ENCODE peak calls at places on chromosomes 7 and 10, in ten cellular contexts. One of them, this sample, is unnamed.

GRCh38 chr7:2776353-2776752 is 67.8 kb downstream of the GNA12 start:
- DNase-seq in mesendoderm: no peak
- DNase-seq in CD4-positive, CD25-positive, alpha-beta regulatory T cell: no peak
- DNase-seq in mesenchymal stem cell: no peak
- DNase-seq in WERI-Rb-1: no peak
- DNase-seq in NB4: no peak
- DNase-seq in cardiac muscle cell: no peak
- DNase-seq in H1: no peak
- DNase-seq in HL-60: no peak
- DNase-seq in naive thymus-derived CD4-positive, alpha-beta T cell: no peak
- DNase-seq in this sample: no peak

GRCh38 chr10:77643795-77644468 is 6.3 kb upstream of the KCNMA1 start:
- DNase-seq in mesendoderm: peak; percentile 80
- DNase-seq in CD4-positive, CD25-positive, alpha-beta regulatory T cell: no peak
- DNase-seq in mesenchymal stem cell: peak; percentile 71
- DNase-seq in WERI-Rb-1: peak; percentile 57
- DNase-seq in NB4: peak; percentile 77
- DNase-seq in cardiac muscle cell: peak; percentile 78
- DNase-seq in H1: peak; percentile 63
- DNase-seq in HL-60: peak; percentile 42
- DNase-seq in naive thymus-derived CD4-positive, alpha-beta T cell: no peak
- DNase-seq in this sample: peak; percentile 50

GRCh38 chr10:129740532-129741279 is 223.4 kb downstream of the EBF3 start:
- DNase-seq in mesendoderm: peak; percentile 16
- DNase-seq in CD4-positive, CD25-positive, alpha-beta regulatory T cell: no peak
- DNase-seq in mesenchymal stem cell: no peak
- DNase-seq in WERI-Rb-1: no peak
- DNase-seq in NB4: no peak
- DNase-seq in cardiac muscle cell: no peak
- DNase-seq in H1: peak; percentile 41
- DNase-seq in HL-60: no peak
- DNase-seq in naive thymus-derived CD4-positive, alpha-beta T cell: no peak
- DNase-seq in this sample: no peak

GRCh38 chr7:2010101-2010500 is 222.6 kb downstream of the MAD1L1 start:
- DNase-seq in mesendoderm: no peak
- DNase-seq in CD4-positive, CD25-positive, alpha-beta regulatory T cell: no peak
- DNase-seq in mesenchymal stem cell: no peak
- DNase-seq in WERI-Rb-1: no peak
- DNase-seq in NB4: no peak
- DNase-seq in cardiac muscle cell: no peak
- DNase-seq in H1: no peak
- DNase-seq in HL-60: no peak
- DNase-seq in naive thymus-derived CD4-positive, alpha-beta T cell: no peak
- DNase-seq in this sample: no peak

GRCh38 chr10:82211331-82211730 is 336.3 kb downstream of the NRG3 start:
- DNase-seq in mesendoderm: no peak
- DNase-seq in CD4-positive, CD25-positive, alpha-beta regulatory T cell: no peak
- DNase-seq in mesenchymal stem cell: peak; percentile 2
- DNase-seq in WERI-Rb-1: no peak
- DNase-seq in NB4: no peak
- DNase-seq in cardiac muscle cell: peak; percentile 15
- DNase-seq in H1: no peak
- DNase-seq in HL-60: no peak
- DNase-seq in naive thymus-derived CD4-positive, alpha-beta T cell: no peak
- DNase-seq in this sample: no peak

GRCh38 chr7:96321041-96321669 is 743 bp downstream of the SLC25A13 start:
- DNase-seq in mesendoderm: peak; percentile 97
- DNase-seq in CD4-positive, CD25-positive, alpha-beta regulatory T cell: peak; percentile 32
- DNase-seq in mesenchymal stem cell: peak; percentile 89
- DNase-seq in WERI-Rb-1: peak; percentile 88
- DNase-seq in NB4: peak; percentile 91
- DNase-seq in cardiac muscle cell: peak; percentile 84
- DNase-seq in H1: peak; percentile 80
- DNase-seq in HL-60: peak; percentile 86
- DNase-seq in naive thymus-derived CD4-positive, alpha-beta T cell: peak; percentile 32
- DNase-seq in this sample: peak; percentile 38

GRCh38 chr7:151813445-151813844 is 63.5 kb downstream of the PRKAG2 start:
- DNase-seq in mesendoderm: no peak
- DNase-seq in CD4-positive, CD25-positive, alpha-beta regulatory T cell: no peak
- DNase-seq in mesenchymal stem cell: no peak
- DNase-seq in WERI-Rb-1: no peak
- DNase-seq in NB4: no peak
- DNase-seq in cardiac muscle cell: no peak
- DNase-seq in H1: no peak
- DNase-seq in HL-60: no peak
- DNase-seq in naive thymus-derived CD4-positive, alpha-beta T cell: no peak
- DNase-seq in this sample: no peak

GRCh38 chr7:91287685-91288084 is 23.5 kb downstream of the FZD1 start:
- DNase-seq in mesendoderm: no peak
- DNase-seq in CD4-positive, CD25-positive, alpha-beta regulatory T cell: no peak
- DNase-seq in mesenchymal stem cell: no peak
- DNase-seq in WERI-Rb-1: no peak
- DNase-seq in NB4: no peak
- DNase-seq in cardiac muscle cell: peak; percentile 18
- DNase-seq in H1: no peak
- DNase-seq in HL-60: no peak
- DNase-seq in naive thymus-derived CD4-positive, alpha-beta T cell: no peak
- DNase-seq in this sample: no peak

GRCh38 chr10:131014271-131014670 is 297.2 kb downstream of the TCERG1L start:
- DNase-seq in mesendoderm: no peak
- DNase-seq in CD4-positive, CD25-positive, alpha-beta regulatory T cell: no peak
- DNase-seq in mesenchymal stem cell: no peak
- DNase-seq in WERI-Rb-1: no peak
- DNase-seq in NB4: no peak
- DNase-seq in cardiac muscle cell: no peak
- DNase-seq in H1: no peak
- DNase-seq in HL-60: no peak
- DNase-seq in naive thymus-derived CD4-positive, alpha-beta T cell: no peak
- DNase-seq in this sample: no peak

GRCh38 chr7:22726849-22727792 is at the start of gene IL6:
- DNase-seq in mesendoderm: peak; percentile 85
- DNase-seq in CD4-positive, CD25-positive, alpha-beta regulatory T cell: no peak
- DNase-seq in mesenchymal stem cell: peak; percentile 97
- DNase-seq in WERI-Rb-1: no peak
- DNase-seq in NB4: peak; percentile 46
- DNase-seq in cardiac muscle cell: peak; percentile 96
- DNase-seq in H1: peak; percentile 69
- DNase-seq in HL-60: no peak
- DNase-seq in naive thymus-derived CD4-positive, alpha-beta T cell: no peak
- DNase-seq in this sample: peak; percentile 12
- H3K4me3 ChIP-seq in mesendoderm: no peak within 1 kb of the TSS
- H3K4me3 ChIP-seq in CD4-positive, CD25-positive, alpha-beta regulatory T cell: no peak within 1 kb of the TSS
- H3K4me3 ChIP-seq in mesenchymal stem cell: peak within 1 kb of the TSS; percentile 80
- H3K4me3 ChIP-seq in WERI-Rb-1: no peak within 1 kb of the TSS
- H3K4me3 ChIP-seq in NB4: no peak within 1 kb of the TSS
- H3K4me3 ChIP-seq in cardiac muscle cell: no peak within 1 kb of the TSS
- H3K4me3 ChIP-seq in H1: no peak within 1 kb of the TSS
- H3K4me3 ChIP-seq in HL-60: no peak within 1 kb of the TSS
- H3K4me3 ChIP-seq in naive thymus-derived CD4-positive, alpha-beta T cell: no peak within 1 kb of the TSS
- H3K4me3 ChIP-seq in this sample: no peak within 1 kb of the TSS

DNA sequence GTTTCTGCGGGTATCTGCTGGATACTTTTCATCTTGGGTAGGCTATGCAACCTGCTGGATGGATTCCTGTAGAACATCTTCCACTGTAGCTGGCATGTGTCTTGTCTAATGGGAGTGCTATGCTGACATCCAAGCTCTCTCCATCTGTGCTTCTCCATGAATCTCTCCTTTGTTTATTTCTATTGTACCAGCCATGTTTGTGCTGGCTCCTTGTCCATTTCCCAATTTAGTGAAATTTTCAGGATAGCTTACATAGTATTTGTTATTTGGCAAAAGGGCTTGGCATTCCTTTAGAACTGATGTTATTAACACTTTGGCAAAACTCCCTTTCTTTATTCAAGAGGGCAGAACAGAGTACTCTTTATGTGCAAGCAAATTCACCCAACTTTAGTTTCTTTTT is 198.0 kb downstream of the CSTF2T start:
- DNase-seq in mesendoderm: no peak
- DNase-seq in CD4-positive, CD25-positive, alpha-beta regulatory T cell: no peak
- DNase-seq in mesenchymal stem cell: no peak
- DNase-seq in WERI-Rb-1: no peak
- DNase-seq in NB4: no peak
- DNase-seq in cardiac muscle cell: peak; percentile 39
- DNase-seq in H1: no peak
- DNase-seq in HL-60: no peak
- DNase-seq in naive thymus-derived CD4-positive, alpha-beta T cell: no peak
- DNase-seq in this sample: no peak
- H3K4me3 ChIP-seq in mesendoderm: no peak overlapping the region
- H3K4me3 ChIP-seq in CD4-positive, CD25-positive, alpha-beta regulatory T cell: no peak overlapping the region
- H3K4me3 ChIP-seq in mesenchymal stem cell: no peak overlapping the region
- H3K4me3 ChIP-seq in WERI-Rb-1: no peak overlapping the region
- H3K4me3 ChIP-seq in NB4: no peak overlapping the region
- H3K4me3 ChIP-seq in cardiac muscle cell: no peak overlapping the region
- H3K4me3 ChIP-seq in H1: no peak overlapping the region
- H3K4me3 ChIP-seq in HL-60: no peak overlapping the region
- H3K4me3 ChIP-seq in naive thymus-derived CD4-positive, alpha-beta T cell: no peak overlapping the region
- H3K4me3 ChIP-seq in this sample: no peak overlapping the region

GRCh38 chr10:75450654-75451419 is 19.4 kb downstream of the LRMDA start:
- DNase-seq in mesendoderm: no peak
- DNase-seq in CD4-positive, CD25-positive, alpha-beta regulatory T cell: no peak
- DNase-seq in mesenchymal stem cell: no peak
- DNase-seq in WERI-Rb-1: no peak
- DNase-seq in NB4: no peak
- DNase-seq in cardiac muscle cell: no peak
- DNase-seq in H1: no peak
- DNase-seq in HL-60: no peak
- DNase-seq in naive thymus-derived CD4-positive, alpha-beta T cell: no peak
- DNase-seq in this sample: no peak
- H3K4me3 ChIP-seq in mesendoderm: no peak overlapping the region
- H3K4me3 ChIP-seq in CD4-positive, CD25-positive, alpha-beta regulatory T cell: no peak overlapping the region
- H3K4me3 ChIP-seq in mesenchymal stem cell: no peak overlapping the region
- H3K4me3 ChIP-seq in WERI-Rb-1: no peak overlapping the region
- H3K4me3 ChIP-seq in NB4: no peak overlapping the region
- H3K4me3 ChIP-seq in cardiac muscle cell: no peak overlapping the region
- H3K4me3 ChIP-seq in H1: no peak overlapping the region
- H3K4me3 ChIP-seq in HL-60: no peak overlapping the region
- H3K4me3 ChIP-seq in naive thymus-derived CD4-positive, alpha-beta T cell: no peak overlapping the region
- H3K4me3 ChIP-seq in this sample: no peak overlapping the region

GRCh38 chr7:135147341-135147898 is 452 bp upstream of the TMEM140 start:
- DNase-seq in mesendoderm: no peak
- DNase-seq in CD4-positive, CD25-positive, alpha-beta regulatory T cell: no peak
- DNase-seq in mesenchymal stem cell: no peak
- DNase-seq in WERI-Rb-1: no peak
- DNase-seq in NB4: no peak
- DNase-seq in cardiac muscle cell: peak; percentile 68
- DNase-seq in H1: no peak
- DNase-seq in HL-60: peak; percentile 49
- DNase-seq in naive thymus-derived CD4-positive, alpha-beta T cell: peak; percentile 57
- DNase-seq in this sample: no peak

GRCh38 chr7:135147899-135148721 is at the start of gene TMEM140:
- DNase-seq in mesendoderm: no peak
- DNase-seq in CD4-positive, CD25-positive, alpha-beta regulatory T cell: peak; percentile 42
- DNase-seq in mesenchymal stem cell: peak; percentile 82
- DNase-seq in WERI-Rb-1: no peak
- DNase-seq in NB4: no peak
- DNase-seq in cardiac muscle cell: peak; percentile 71
- DNase-seq in H1: no peak
- DNase-seq in HL-60: no peak
- DNase-seq in naive thymus-derived CD4-positive, alpha-beta T cell: peak; percentile 86
- DNase-seq in this sample: peak; percentile 26

GRCh38 chr7:135143874-135144668 is 3.8 kb upstream of the TMEM140 start:
- DNase-seq in mesendoderm: no peak
- DNase-seq in CD4-positive, CD25-positive, alpha-beta regulatory T cell: no peak
- DNase-seq in mesenchymal stem cell: no peak
- DNase-seq in WERI-Rb-1: no peak
- DNase-seq in NB4: no peak
- DNase-seq in cardiac muscle cell: peak; percentile 51
- DNase-seq in H1: no peak
- DNase-seq in HL-60: no peak
- DNase-seq in naive thymus-derived CD4-positive, alpha-beta T cell: no peak
- DNase-seq in this sample: no peak
- H3K4me3 ChIP-seq in mesendoderm: no peak overlapping the region
- H3K4me3 ChIP-seq in CD4-positive, CD25-positive, alpha-beta regulatory T cell: no peak overlapping the region
- H3K4me3 ChIP-seq in mesenchymal stem cell: no peak overlapping the region
- H3K4me3 ChIP-seq in WERI-Rb-1: no peak overlapping the region
- H3K4me3 ChIP-seq in NB4: no peak overlapping the region
- H3K4me3 ChIP-seq in cardiac muscle cell: no peak overlapping the region
- H3K4me3 ChIP-seq in H1: no peak overlapping the region
- H3K4me3 ChIP-seq in HL-60: no peak overlapping the region
- H3K4me3 ChIP-seq in naive thymus-derived CD4-positive, alpha-beta T cell: no peak overlapping the region
- H3K4me3 ChIP-seq in this sample: no peak overlapping the region

GRCh38 chr10:75110006-75110632 is 1.3 kb upstream of the SAMD8 start:
- DNase-seq in mesendoderm: no peak
- DNase-seq in CD4-positive, CD25-positive, alpha-beta regulatory T cell: no peak
- DNase-seq in mesenchymal stem cell: no peak
- DNase-seq in WERI-Rb-1: no peak
- DNase-seq in NB4: no peak
- DNase-seq in cardiac muscle cell: no peak
- DNase-seq in H1: peak; percentile 44
- DNase-seq in HL-60: no peak
- DNase-seq in naive thymus-derived CD4-positive, alpha-beta T cell: no peak
- DNase-seq in this sample: no peak
- H3K4me3 ChIP-seq in mesendoderm: no peak overlapping the region
- H3K4me3 ChIP-seq in CD4-positive, CD25-positive, alpha-beta regulatory T cell: peak overlapping the region; percentile 90
- H3K4me3 ChIP-seq in mesenchymal stem cell: no peak overlapping the region
- H3K4me3 ChIP-seq in WERI-Rb-1: no peak overlapping the region
- H3K4me3 ChIP-seq in NB4: peak overlapping the region; percentile 90
- H3K4me3 ChIP-seq in cardiac muscle cell: no peak overlapping the region
- H3K4me3 ChIP-seq in H1: no peak overlapping the region
- H3K4me3 ChIP-seq in HL-60: peak overlapping the region; percentile 85
- H3K4me3 ChIP-seq in naive thymus-derived CD4-positive, alpha-beta T cell: peak overlapping the region; percentile 90
- H3K4me3 ChIP-seq in this sample: peak overlapping the region; percentile 89

This sample was measured in Jurkat, Clone E6-1.